ENCODE peak calls at places on chromosomes 2 and 18, in ten cellular contexts. R is uterus, Q is sigmoid colon, B is dorsolateral prefrontal cortex, T is neural progenitor cell, N is PC-3, J is IMR-90, M is MM.1S, E is HL-60, G is lower lobe of right lung. U is an unnamed sample.

GRCh38 chr2:16176971-16177480 is 236.7 kb downstream of the MYCN start:
- DNase-seq in R (no peak), Q (no peak), B (no peak), T (no peak), N (no peak), J (no peak), M (no peak), E (no peak), G (no peak), U (no peak)

GRCh38 chr2:111200333-111200879 is 79.7 kb downstream of the BCL2L11 start:
- DNase-seq in R (no peak), Q (no peak), B (no peak), T (peak), N (no peak), J (no peak), M (no peak), E (no peak), G (no peak), U (no peak)

GRCh38 chr2:234051374-234052070 is 1.0 kb downstream of the SPP2 start:
- DNase-seq in R (no peak), Q (no peak), B (no peak), T (no peak), N (peak), J (peak), M (no peak), E (no peak), G (no peak), U (no peak)

GRCh38 chr18:58221060-58221725 is 177.2 kb downstream of the NEDD4L start:
- DNase-seq in R (no peak), Q (no peak), B (no peak), T (no peak), N (peak), J (peak), M (no peak), E (no peak), G (peak), U (peak)

GRCh38 chr18:13137939-13138821 is 80.4 kb upstream of the LDLRAD4 start:
- DNase-seq in R (peak), Q (peak), B (no peak), T (no peak), N (peak), J (peak), M (peak), E (peak), G (peak), U (peak)

GRCh38 chr2:161650116-161651015 is 26.1 kb downstream of the SLC4A10 start:
- DNase-seq in R (no peak), Q (peak), B (no peak), T (no peak), N (no peak), J (no peak), M (no peak), E (no peak), G (peak), U (peak)

GRCh38 chr2:72940786-72941185 is 23.5 kb downstream of the EMX1 start:
- DNase-seq in R (no peak), Q (no peak), B (no peak), T (peak), N (no peak), J (peak), M (no peak), E (no peak), G (no peak), U (no peak)

GRCh38 chr2:113278073-113278811 is 479 bp downstream of the PAX8 start:
- DNase-seq in R (no peak), Q (no peak), B (no peak), T (peak), N (no peak), J (no peak), M (no peak), E (no peak), G (no peak), U (no peak)

GRCh38 chr2:18559531-18559930 is 922 bp downstream of the RDH14 start:
- DNase-seq in R (no peak), Q (no peak), B (no peak), T (peak), N (no peak), J (no peak), M (no peak), E (no peak), G (no peak), U (no peak)

GRCh38 chr18:61398961-61399632 is 65.9 kb downstream of the CDH20 start:
- DNase-seq in R (no peak), Q (no peak), B (no peak), T (no peak), N (no peak), J (peak), M (no peak), E (no peak), G (no peak), U (no peak)

GRCh38 chr18:35525795-35526475 is 28.2 kb upstream of the INO80C start:
- DNase-seq in R (peak), Q (no peak), B (peak), T (no peak), N (no peak), J (no peak), M (no peak), E (peak), G (no peak), U (no peak)

GRCh38 chr2:67036446-67036845 is 360.7 kb upstream of the ETAA1 start:
- DNase-seq in R (no peak), Q (no peak), B (no peak), T (no peak), N (no peak), J (peak), M (no peak), E (no peak), G (no peak), U (no peak)

GRCh38 chr2:81078102-81078501 is 773.5 kb upstream of the LRRTM1 start:
- DNase-seq in R (no peak), Q (no peak), B (no peak), T (no peak), N (no peak), J (no peak), M (no peak), E (no peak), G (no peak), U (no peak)

GRCh38 chr2:124327293-124327692 is 302.2 kb downstream of the CNTNAP5 start:
- DNase-seq in R (no peak), Q (no peak), B (no peak), T (no peak), N (no peak), J (no peak), M (no peak), E (no peak), G (no peak), U (no peak)

GRCh38 chr18:3688682-3689081 is 238.7 kb downstream of the TGIF1 start:
- DNase-seq in R (no peak), Q (no peak), B (no peak), T (peak), N (peak), J (peak), M (no peak), E (no peak), G (no peak), U (no peak)

GRCh38 chr2:69011611-69012157 is 1.3 kb upstream of the ANTXR1 start:
- DNase-seq in R (no peak), Q (no peak), B (no peak), T (peak), N (no peak), J (no peak), M (no peak), E (no peak), G (no peak), U (no peak)

GRCh38 chr18:43279015-43279758 is 1.9 kb upstream of the SYT4 start:
- DNase-seq in R (no peak), Q (no peak), B (peak), T (peak), N (no peak), J (no peak), M (no peak), E (peak), G (no peak), U (no peak)

GRCh38 chr2:5401258-5401657 is 290.9 kb upstream of the SOX11 start:
- DNase-seq in R (no peak), Q (no peak), B (no peak), T (no peak), N (no peak), J (no peak), M (no peak), E (no peak), G (no peak), U (no peak)

GRCh38 chr2:67446504-67446911 is 49.4 kb downstream of the ETAA1 start:
- DNase-seq in R (no peak), Q (no peak), B (no peak), T (no peak), N (peak), J (peak), M (no peak), E (no peak), G (no peak), U (no peak)

GRCh38 chr2:173881466-173881865 is 83.7 kb downstream of the SP3 start:
- DNase-seq in R (no peak), Q (no peak), B (no peak), T (no peak), N (no peak), J (peak), M (no peak), E (peak), G (no peak), U (no peak)

GRCh38 chr2:239155806-239156480 is 244.9 kb downstream of the HDAC4 start:
- DNase-seq in R (peak), Q (peak), B (peak), T (no peak), N (no peak), J (no peak), M (no peak), E (no peak), G (peak), U (no peak)

GRCh38 chr2:234949762-234950434 is 1.9 kb upstream of the SH3BP4 start:
- DNase-seq in R (no peak), Q (no peak), B (no peak), T (no peak), N (peak), J (peak), M (no peak), E (no peak), G (no peak), U (no peak)

GRCh38 chr2:32835148-32835547 is 111.6 kb upstream of the LTBP1 start:
- DNase-seq in R (no peak), Q (no peak), B (no peak), T (no peak), N (no peak), J (no peak), M (peak), E (no peak), G (no peak), U (no peak)

GRCh38 chr2:61460168-61460567 is 10.7 kb downstream of the USP34 start:
- DNase-seq in R (no peak), Q (no peak), B (no peak), T (no peak), N (peak), J (peak), M (no peak), E (no peak), G (no peak), U (peak)

GRCh38 chr2:60512063-60512622 is 41.3 kb downstream of the BCL11A start:
- DNase-seq in R (no peak), Q (no peak), B (no peak), T (no peak), N (no peak), J (no peak), M (no peak), E (no peak), G (no peak), U (no peak)

GRCh38 chr18:67290421-67290820 is 226.1 kb downstream of the DSEL start:
- DNase-seq in R (no peak), Q (no peak), B (no peak), T (no peak), N (no peak), J (peak), M (no peak), E (no peak), G (no peak), U (no peak)

GRCh38 chr2:184877909-184878308 is 279.6 kb downstream of the ZNF804A start:
- DNase-seq in R (no peak), Q (no peak), B (no peak), T (no peak), N (no peak), J (no peak), M (no peak), E (no peak), G (no peak), U (no peak)

GRCh38 chr2:224645722-224646121 is 60.6 kb upstream of the CUL3 start:
- DNase-seq in R (no peak), Q (no peak), B (no peak), T (no peak), N (no peak), J (no peak), M (peak), E (no peak), G (no peak), U (no peak)

GRCh38 chr2:239190346-239190745 is 210.5 kb downstream of the HDAC4 start:
- DNase-seq in R (peak), Q (peak), B (no peak), T (no peak), N (no peak), J (no peak), M (no peak), E (no peak), G (no peak), U (peak)

GRCh38 chr2:225056330-225057073 is 14.2 kb upstream of the DOCK10 start:
- DNase-seq in R (no peak), Q (no peak), B (no peak), T (no peak), N (peak), J (peak), M (no peak), E (no peak), G (no peak), U (no peak)

GRCh38 chr2:122794100-122794499 is 1038.6 kb downstream of the TSN start:
- DNase-seq in R (no peak), Q (no peak), B (no peak), T (no peak), N (no peak), J (no peak), M (no peak), E (no peak), G (no peak), U (no peak)

GRCh38 chr2:15982285-15982967 is 42.1 kb downstream of the MYCN start:
- DNase-seq in R (no peak), Q (no peak), B (no peak), T (no peak), N (no peak), J (no peak), M (no peak), E (no peak), G (no peak), U (no peak)

GRCh38 chr2:41791523-41791922 is 256.3 kb upstream of the PKDCC start:
- DNase-seq in R (no peak), Q (no peak), B (no peak), T (peak), N (peak), J (peak), M (peak), E (no peak), G (no peak), U (no peak)

GRCh38 chr2:240934701-240935100 is 28.6 kb downstream of the CROCC2 start:
- DNase-seq in R (peak), Q (peak), B (no peak), T (no peak), N (no peak), J (no peak), M (no peak), E (no peak), G (peak), U (no peak)

GRCh38 chr2:8654483-8654882 is 27.4 kb upstream of the ID2 start:
- DNase-seq in R (no peak), Q (no peak), B (no peak), T (no peak), N (no peak), J (no peak), M (no peak), E (no peak), G (no peak), U (no peak)

GRCh38 chr2:8654041-8654440 is 27.8 kb upstream of the ID2 start:
- DNase-seq in R (no peak), Q (peak), B (no peak), T (no peak), N (no peak), J (no peak), M (no peak), E (no peak), G (no peak), U (no peak)

GRCh38 chr2:8656160-8656641 is 25.7 kb upstream of the ID2 start:
- DNase-seq in R (no peak), Q (no peak), B (no peak), T (no peak), N (peak), J (peak), M (no peak), E (no peak), G (no peak), U (no peak)

GRCh38 chr2:8652774-8653426 is 29.0 kb upstream of the ID2 start:
- DNase-seq in R (no peak), Q (peak), B (no peak), T (no peak), N (no peak), J (no peak), M (no peak), E (no peak), G (no peak), U (no peak)

DNA sequence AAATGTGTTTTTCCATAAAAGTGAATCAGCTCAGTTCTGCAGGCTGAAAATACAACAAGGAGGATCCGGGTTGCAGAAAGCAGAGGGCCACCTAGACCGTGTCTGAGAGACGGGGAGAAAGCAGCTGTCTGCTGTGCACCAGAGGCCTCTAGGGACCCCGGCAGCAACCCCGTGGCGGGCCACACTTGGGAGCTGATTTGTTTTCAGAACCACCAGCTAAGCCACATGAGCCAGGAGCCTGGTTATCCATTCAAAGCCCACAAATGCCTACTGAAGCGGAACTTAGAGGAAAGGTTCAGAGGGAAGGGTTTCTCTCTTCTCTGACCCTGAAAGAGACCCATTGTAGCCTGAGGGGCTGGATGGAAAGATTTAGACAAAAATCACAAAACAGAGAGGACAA is 28.4 kb upstream of the ID2 start:
- DNase-seq in R (no peak), Q (peak), B (no peak), T (peak), N (no peak), J (no peak), M (no peak), E (no peak), G (no peak), U (no peak)
- H3K27ac ChIP-seq in R (no peak), Q (no peak), B (no peak), T (no peak), N (no peak), J (no peak), M (no peak), E (no peak), G (no peak), U (no peak)

GRCh38 chr2:99833802-99834201 is 308.6 kb downstream of the AFF3 start:
- DNase-seq in R (no peak), Q (no peak), B (no peak), T (no peak), N (no peak), J (no peak), M (no peak), E (no peak), G (no peak), U (no peak)

GRCh38 chr2:99834426-99834825 is 308.0 kb downstream of the AFF3 start:
- DNase-seq in R (no peak), Q (no peak), B (no peak), T (no peak), N (no peak), J (no peak), M (no peak), E (no peak), G (no peak), U (no peak)

GRCh38 chr2:99840831-99841230 is 301.6 kb downstream of the AFF3 start:
- DNase-seq in R (no peak), Q (no peak), B (no peak), T (no peak), N (no peak), J (no peak), M (no peak), E (no peak), G (no peak), U (no peak)

GRCh38 chr2:99836670-99837069 is 305.7 kb downstream of the AFF3 start:
- DNase-seq in R (no peak), Q (no peak), B (no peak), T (no peak), N (no peak), J (no peak), M (no peak), E (no peak), G (no peak), U (no peak)

GRCh38 chr2:99837103-99837591 is 305.2 kb downstream of the AFF3 start:
- DNase-seq in R (no peak), Q (no peak), B (no peak), T (no peak), N (no peak), J (no peak), M (no peak), E (no peak), G (no peak), U (no peak)
- TF ChIP-seq CTCF in R (no peak), Q (no peak), B (no peak), T (no peak), N (no peak), J (no peak), M (no peak), E (no peak), G (no peak), U (no peak)

GRCh38 chr2:176704282-176704773 is 435.1 kb downstream of the MTX2 start:
- DNase-seq in R (peak), Q (no peak), B (no peak), T (no peak), N (no peak), J (no peak), M (no peak), E (no peak), G (no peak), U (no peak)

GRCh38 chr2:176710657-176711197 is 441.5 kb downstream of the MTX2 start:
- DNase-seq in R (peak), Q (peak), B (no peak), T (no peak), N (no peak), J (no peak), M (no peak), E (no peak), G (no peak), U (no peak)

GRCh38 chr2:176709541-176709951 is 440.3 kb downstream of the MTX2 start:
- DNase-seq in R (peak), Q (peak), B (no peak), T (no peak), N (no peak), J (no peak), M (no peak), E (no peak), G (no peak), U (peak)

GRCh38 chr2:176709991-176710390 is 440.7 kb downstream of the MTX2 start:
- DNase-seq in R (no peak), Q (no peak), B (no peak), T (no peak), N (no peak), J (no peak), M (no peak), E (no peak), G (no peak), U (no peak)
- H3K27ac ChIP-seq in R (peak), Q (no peak), B (no peak), T (no peak), N (no peak), J (no peak), M (no peak), E (no peak), G (no peak), U (no peak)

GRCh38 chr18:27005589-27005988 is 140.1 kb upstream of the AQP4 start:
- DNase-seq in R (no peak), Q (no peak), B (no peak), T (peak), N (peak), J (no peak), M (peak), E (peak), G (no peak), U (no peak)
- TF ChIP-seq CTCF in R (no peak), Q (no peak), B (no peak), T (peak), N (peak), J (no peak), M (peak), E (peak), G (no peak), U (no peak)

U was measured in upper lobe of left lung.